ENCODE peak calls at places on chromosomes 2 and 18, in four cellular contexts. A is DND-41; Q is effector memory CD4-positive, alpha-beta T cell; V is mesendoderm. D is an unnamed sample.

GRCh38 chr2:1051075-1051474 is 100.4 kb downstream of the SNTG2 start:
- DNase-seq in A (no peak), Q (no peak), V (peak; percentile 86), D (no peak)

GRCh38 chr2:65434592-65435241 is 2.3 kb upstream of the SPRED2 start:
- DNase-seq in A (no peak), Q (no peak), V (peak; percentile 61), D (no peak)

GRCh38 chr2:100393362-100393761 is 24.1 kb downstream of the CHST10 start:
- DNase-seq in A (no peak), Q (no peak), V (no peak), D (no peak)

GRCh38 chr2:220226541-220226940 is 599.1 kb downstream of the SLC4A3 start:
- DNase-seq in A (no peak), Q (no peak), V (no peak), D (no peak)

GRCh38 chr2:73870084-73870483 is 22.7 kb upstream of the ACTG2 start:
- DNase-seq in A (no peak), Q (no peak), V (no peak), D (peak; percentile 94)

GRCh38 chr18:3264362-3264761 is 2.4 kb downstream of the MYL12B start:
- DNase-seq in A (no peak), Q (no peak), V (no peak), D (no peak)

GRCh38 chr2:133812826-133813617 is 244.8 kb upstream of the NCKAP5 start:
- DNase-seq in A (no peak), Q (no peak), V (no peak), D (no peak)

GRCh38 chr2:46829240-46829970 is 86.2 kb downstream of the MCFD2 start:
- DNase-seq in A (peak; percentile 25), Q (no peak), V (no peak), D (no peak)

GRCh38 chr2:234395801-234396478 is 100.9 kb downstream of the ARL4C start:
- DNase-seq in A (peak; percentile 72), Q (no peak), V (no peak), D (no peak)

GRCh38 chr2:226411206-226411605 is 388.4 kb downstream of the IRS1 start:
- DNase-seq in A (no peak), Q (no peak), V (no peak), D (no peak)

GRCh38 chr2:237590272-237591020 is at the start of gene RAB17:
- DNase-seq in A (no peak), Q (no peak), V (peak; percentile 84), D (no peak)

GRCh38 chr2:143852748-143853147 is 667.2 kb downstream of the ZEB2 start:
- DNase-seq in A (peak; percentile 14), Q (no peak), V (peak; percentile 74), D (no peak)

GRCh38 chr2:127400897-127401756 is 13.4 kb upstream of the MAP3K2 start:
- DNase-seq in A (no peak), Q (no peak), V (peak; percentile 38), D (peak; percentile 58)

GRCh38 chr2:39437522-39438296 is 624 bp upstream of the MAP4K3 start:
- DNase-seq in A (peak; percentile 30), Q (peak; percentile 13), V (no peak), D (no peak)

GRCh38 chr2:115161531-115162453 is 719.4 kb downstream of the DPP10 start:
- DNase-seq in A (no peak), Q (no peak), V (peak; percentile 81), D (no peak)

GRCh38 chr18:60892441-60892840 is 440.8 kb upstream of the CDH20 start:
- DNase-seq in A (no peak), Q (no peak), V (no peak), D (no peak)

GRCh38 chr2:19886261-19886660 is 15.5 kb downstream of the TTC32 start:
- DNase-seq in A (no peak), Q (no peak), V (no peak), D (no peak)

GRCh38 chr2:74440378-74441110 is 1.2 kb downstream of the RTKN start:
- DNase-seq in A (peak; percentile 91), Q (no peak), V (peak; percentile 96), D (peak; percentile 89)

GRCh38 chr2:175373001-175373727 is 191.7 kb upstream of the ATP5MC3 start:
- DNase-seq in A (no peak), Q (no peak), V (no peak), D (no peak)

GRCh38 chr2:30776831-30777652 is 30.2 kb downstream of the CAPN13 start:
- DNase-seq in A (no peak), Q (no peak), V (no peak), D (no peak)

GRCh38 chr2:202519453-202519852 is 115.3 kb upstream of the FAM117B start:
- DNase-seq in A (no peak), Q (no peak), V (no peak), D (no peak)

GRCh38 chr2:202510911-202511310 is 123.9 kb upstream of the FAM117B start:
- DNase-seq in A (no peak), Q (no peak), V (no peak), D (no peak)

GRCh38 chr2:202512176-202512575 is 122.6 kb upstream of the FAM117B start:
- DNase-seq in A (no peak), Q (no peak), V (no peak), D (no peak)

GRCh38 chr2:202514732-202515131 is 120.0 kb upstream of the FAM117B start:
- DNase-seq in A (no peak), Q (no peak), V (no peak), D (no peak)
- H3K36me3 ChIP-seq in A (no peaks in the 10 kb centered on the region), Q (no peaks in the 10 kb centered on the region), V (peaks cover 2% of the 10 kb centered on the region), D (peaks cover 5% of the 10 kb centered on the region)

GRCh38 chr2:26203091-26203490 is 30.2 kb downstream of the GAREM2 start:
- DNase-seq in A (no peak), Q (no peak), V (no peak), D (no peak)

GRCh38 chr2:26193578-26194231 is 20.8 kb downstream of the GAREM2 start:
- DNase-seq in A (no peak), Q (no peak), V (no peak), D (no peak)

GRCh38 chr2:26195006-26195961 is 22.4 kb downstream of the GAREM2 start:
- DNase-seq in A (no peak), Q (no peak), V (no peak), D (no peak)

GRCh38 chr2:26196683-26197418 is 24.0 kb downstream of the GAREM2 start:
- DNase-seq in A (no peak), Q (no peak), V (no peak), D (no peak)

DNA sequence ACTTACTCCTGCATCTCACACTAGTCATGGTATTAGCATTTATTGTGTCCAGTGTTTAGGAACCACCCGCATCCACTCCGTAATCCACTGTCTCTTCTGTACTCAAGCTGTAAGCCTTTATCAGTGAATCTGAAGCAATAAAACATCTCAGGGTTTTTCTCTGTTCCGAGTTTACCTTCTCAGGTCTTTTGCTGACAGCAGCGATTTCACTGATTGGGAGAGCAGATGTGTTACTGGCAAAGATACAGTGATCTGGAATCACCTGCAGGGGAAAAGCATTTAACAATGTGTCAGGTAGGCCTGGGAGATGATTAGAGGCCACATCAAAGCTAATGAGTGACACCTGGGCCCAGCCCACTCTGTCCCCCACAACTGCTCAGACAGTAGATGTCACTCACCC is 24.6 kb downstream of the GAREM2 start:
- DNase-seq in A (no peak), Q (no peak), V (no peak), D (no peak)
- H3K4me3 ChIP-seq in A (no peak overlapping the region), Q (no peak overlapping the region), V (no peak overlapping the region), D (no peak overlapping the region)

GRCh38 chr2:232073699-232074098 is 112.2 kb downstream of the DIS3L2 start:
- DNase-seq in A (no peak), Q (no peak), V (no peak), D (no peak)
- H3K4me1 ChIP-seq in A (peaks cover 4% of the 10 kb centered on the region), Q (peaks cover 3% of the 10 kb centered on the region), V (no peaks in the 10 kb centered on the region), D (no peaks in the 10 kb centered on the region)

GRCh38 chr2:156659694-156660093 is 223.5 kb downstream of the GPD2 start:
- DNase-seq in A (no peak), Q (no peak), V (no peak), D (no peak)
- H3K36me3 ChIP-seq in A (no peaks in the 10 kb centered on the region), Q (no peaks in the 10 kb centered on the region), V (no peaks in the 10 kb centered on the region), D (no peaks in the 10 kb centered on the region)

GRCh38 chr18:63585988-63586387 is 1.2 kb upstream of the SERPINB13 start:
- DNase-seq in A (no peak), Q (no peak), V (no peak), D (no peak)
- H3K4me3 ChIP-seq in A (no peak overlapping the region), Q (no peak overlapping the region), V (no peak overlapping the region), D (no peak overlapping the region)

DNA sequence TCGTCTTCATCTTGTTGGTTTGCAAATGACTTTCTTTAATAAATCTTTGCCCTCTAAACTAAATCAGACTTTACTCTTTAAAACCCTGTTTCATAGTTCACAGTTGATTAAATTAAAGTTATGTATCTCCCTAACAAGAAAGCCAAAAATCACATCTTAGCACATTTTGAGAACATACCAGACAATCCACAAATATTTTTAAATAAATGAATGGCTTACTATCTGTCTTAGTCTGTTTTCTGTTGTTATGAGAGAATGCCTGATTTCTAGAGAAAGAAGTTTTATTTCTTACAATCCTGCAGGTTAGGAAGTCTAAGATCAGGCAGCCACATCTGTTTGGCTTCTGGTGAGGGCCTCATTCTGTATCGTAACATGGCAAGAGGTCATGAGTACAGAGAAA is 1090.2 kb upstream of the PIK3C3 start:
- DNase-seq in A (no peak), Q (no peak), V (no peak), D (no peak)
- H3K4me1 ChIP-seq in A (no peaks in the 10 kb centered on the region), Q (no peaks in the 10 kb centered on the region), V (no peaks in the 10 kb centered on the region), D (no peaks in the 10 kb centered on the region)

GRCh38 chr2:200179201-200179600 is 127.3 kb upstream of the SPATS2L start:
- DNase-seq in A (no peak), Q (no peak), V (no peak), D (no peak)

GRCh38 chr2:200181732-200182131 is 124.8 kb upstream of the SPATS2L start:
- DNase-seq in A (no peak), Q (no peak), V (no peak), D (no peak)

GRCh38 chr2:200177971-200178911 is 128.3 kb upstream of the SPATS2L start:
- DNase-seq in A (no peak), Q (no peak), V (peak; percentile 57), D (no peak)

GRCh38 chr2:200184748-200185574 is 121.5 kb upstream of the SPATS2L start:
- DNase-seq in A (no peak), Q (no peak), V (no peak), D (no peak)

GRCh38 chr2:200180943-200181342 is 125.5 kb upstream of the SPATS2L start:
- DNase-seq in A (no peak), Q (no peak), V (peak; percentile 37), D (no peak)
- H3K36me3 ChIP-seq in A (no peaks in the 10 kb centered on the region), Q (no peaks in the 10 kb centered on the region), V (no peaks in the 10 kb centered on the region), D (no peaks in the 10 kb centered on the region)